ENCODE peak calls at places on chromosomes 13 and 19, in ten cellular contexts. M is K562, L is mesendoderm, E is GM23248, D is H9, G is fibroblast of lung, H is mammary epithelial cell, Y is mesenchymal stem cell, J is GM12878, R is astrocyte. V is an unnamed sample.

GRCh38 chr13:40666905-40667621 is 622 bp upstream of the FOXO1 start:
- DNase-seq in E (peak), L (peak), M (peak), J (no peak), R (no peak), G (no peak), D (no peak), H (no peak), Y (peak), V (peak)

GRCh38 chr13:106382569-106382968 is 152.9 kb downstream of the EFNB2 start:
- DNase-seq in L (peak), G (no peak), M (no peak), R (no peak), E (no peak), Y (no peak), J (no peak), D (no peak), H (no peak), V (no peak)

GRCh38 chr19:7575426-7576040 is 20.1 kb upstream of the CAMSAP3 start:
- DNase-seq in G (no peak), J (no peak), E (peak), Y (no peak), L (no peak), M (peak), R (no peak), D (no peak), H (peak), V (no peak)

GRCh38 chr19:1400281-1401137 is 833 bp downstream of the GAMT start:
- DNase-seq in J (no peak), R (no peak), Y (peak), H (no peak), E (peak), D (no peak), M (peak), L (no peak), G (no peak), V (peak)

GRCh38 chr13:98738213-98738612 is 14.3 kb downstream of the SLC15A1 start:
- DNase-seq in E (no peak), D (peak), H (no peak), G (no peak), R (no peak), J (no peak), M (no peak), Y (no peak), L (peak), V (no peak)

GRCh38 chr13:77136902-77137420 is 110.0 kb upstream of the FBXL3 start:
- DNase-seq in M (no peak), J (no peak), D (no peak), R (peak), L (peak), G (peak), E (peak), Y (peak), H (peak), V (peak)

GRCh38 chr13:85462792-85463425 is 336.3 kb downstream of the SLITRK6 start:
- DNase-seq in H (no peak), D (no peak), Y (no peak), M (no peak), G (no peak), E (no peak), R (no peak), L (no peak), J (no peak), V (peak)

GRCh38 chr19:39936622-39937021 is 2.2 kb upstream of the FCGBP start:
- DNase-seq in H (no peak), R (no peak), M (no peak), J (no peak), L (no peak), E (no peak), Y (no peak), G (no peak), D (no peak), V (no peak)

GRCh38 chr19:39031368-39032163 is 783 bp downstream of the FBXO27 start:
- DNase-seq in G (peak), E (peak), J (peak), R (peak), M (peak), L (peak), H (peak), D (peak), Y (peak), V (peak)

GRCh38 chr13:109389892-109390345 is 396.5 kb downstream of the IRS2 start:
- DNase-seq in Y (peak), E (peak), J (no peak), H (peak), L (no peak), R (no peak), D (no peak), G (peak), M (no peak), V (peak)

GRCh38 chr19:33193864-33194362 is at the start of gene LRP3:
- DNase-seq in M (peak), R (no peak), Y (peak), J (no peak), H (no peak), G (peak), E (peak), D (no peak), L (peak), V (peak)

GRCh38 chr13:74114202-74114601 is 20.0 kb downstream of the KLF12 start:
- DNase-seq in Y (no peak), L (no peak), D (no peak), J (no peak), M (no peak), E (peak), H (peak), G (peak), R (peak), V (peak)

GRCh38 chr19:13117772-13118423 is at the start of gene NACC1:
- DNase-seq in G (peak), E (peak), D (peak), Y (peak), J (no peak), R (peak), M (peak), L (peak), H (peak), V (peak)

GRCh38 chr13:54415753-54416366 is 1387.2 kb downstream of the OLFM4 start:
- DNase-seq in Y (no peak), E (no peak), G (no peak), R (no peak), J (no peak), D (peak), H (no peak), L (peak), M (no peak), V (no peak)

GRCh38 chr13:35349673-35350278 is 126.7 kb downstream of the MAB21L1 start:
- DNase-seq in D (no peak), E (no peak), L (peak), R (peak), Y (no peak), J (peak), G (peak), M (no peak), H (peak), V (no peak)

GRCh38 chr19:34676697-34677385 is at the start of gene SCGB2B2:
- DNase-seq in G (no peak), R (no peak), D (peak), Y (no peak), H (no peak), J (peak), E (no peak), L (no peak), M (no peak), V (no peak)

GRCh38 chr13:113958373-113958772 is 15.5 kb downstream of the C13orf46 start:
- DNase-seq in L (no peak), Y (no peak), J (no peak), D (no peak), G (no peak), H (no peak), E (no peak), R (no peak), M (no peak), V (no peak)

GRCh38 chr13:98473135-98473791 is 103.6 kb downstream of the STK24 start:
- DNase-seq in M (no peak), E (no peak), J (no peak), H (no peak), D (no peak), R (no peak), Y (no peak), G (no peak), L (no peak), V (no peak)

GRCh38 chr13:98405690-98406344 is 171.1 kb downstream of the STK24 start:
- DNase-seq in J (no peak), D (no peak), H (no peak), M (no peak), E (no peak), Y (no peak), L (no peak), R (no peak), G (no peak), V (no peak)

GRCh38 chr13:31909889-31910551 is 121.6 kb upstream of the FRY start:
- DNase-seq in Y (peak), D (no peak), G (peak), E (peak), H (peak), M (peak), R (peak), L (peak), J (peak), V (peak)

GRCh38 chr19:36111200-36111539 is 227 bp downstream of the OVOL3 start:
- DNase-seq in M (no peak), R (no peak), Y (no peak), H (no peak), J (no peak), L (no peak), G (no peak), D (no peak), E (no peak), V (no peak)

GRCh38 chr13:30618186-30618937 is 642 bp downstream of the USPL1 start:
- DNase-seq in H (peak), J (no peak), M (peak), L (no peak), R (no peak), D (no peak), Y (peak), G (peak), E (peak), V (peak)

GRCh38 chr19:45469132-45469834 is 1.5 kb downstream of the FOSB start:
- DNase-seq in M (peak), R (peak), H (peak), E (peak), L (peak), J (peak), D (peak), Y (peak), G (peak), V (peak)

DNA sequence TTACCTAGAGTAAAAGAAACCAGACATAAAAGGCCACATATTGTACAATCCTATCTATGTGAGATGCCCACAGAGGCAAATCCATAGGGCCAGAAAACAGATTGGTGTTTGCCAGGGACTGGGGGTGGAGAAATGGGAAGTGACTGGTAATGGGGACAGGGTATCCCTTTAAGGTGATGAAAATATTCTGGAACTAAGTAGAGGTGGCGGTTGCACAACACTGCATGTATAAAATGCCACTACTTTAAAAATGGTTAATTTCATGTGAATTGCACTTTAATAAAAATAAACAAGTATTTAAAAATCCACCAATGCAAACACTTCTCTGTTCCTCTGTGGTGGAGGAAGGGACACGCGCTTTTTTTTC is 41.5 kb upstream of the KLF2 start:
- DNase-seq in L (no peak), Y (no peak), H (no peak), D (no peak), R (no peak), M (no peak), G (no peak), J (no peak), E (no peak), V (peak)
- H3K9ac ChIP-seq in L (no peak), Y (peak), H (no peak), D (no peak), R (peak), M (no peak), G (peak), J (no peak), E (peak), V (peak)

GRCh38 chr19:48203227-48203793 is 32.8 kb downstream of the ZSWIM9 start:
- DNase-seq in G (no peak), Y (no peak), D (no peak), M (no peak), R (no peak), L (no peak), E (no peak), H (no peak), J (no peak), V (no peak)
- H3K9ac ChIP-seq in G (peak), Y (peak), D (peak), M (peak), R (peak), L (peak), E (peak), H (peak), J (peak), V (peak)

DNA sequence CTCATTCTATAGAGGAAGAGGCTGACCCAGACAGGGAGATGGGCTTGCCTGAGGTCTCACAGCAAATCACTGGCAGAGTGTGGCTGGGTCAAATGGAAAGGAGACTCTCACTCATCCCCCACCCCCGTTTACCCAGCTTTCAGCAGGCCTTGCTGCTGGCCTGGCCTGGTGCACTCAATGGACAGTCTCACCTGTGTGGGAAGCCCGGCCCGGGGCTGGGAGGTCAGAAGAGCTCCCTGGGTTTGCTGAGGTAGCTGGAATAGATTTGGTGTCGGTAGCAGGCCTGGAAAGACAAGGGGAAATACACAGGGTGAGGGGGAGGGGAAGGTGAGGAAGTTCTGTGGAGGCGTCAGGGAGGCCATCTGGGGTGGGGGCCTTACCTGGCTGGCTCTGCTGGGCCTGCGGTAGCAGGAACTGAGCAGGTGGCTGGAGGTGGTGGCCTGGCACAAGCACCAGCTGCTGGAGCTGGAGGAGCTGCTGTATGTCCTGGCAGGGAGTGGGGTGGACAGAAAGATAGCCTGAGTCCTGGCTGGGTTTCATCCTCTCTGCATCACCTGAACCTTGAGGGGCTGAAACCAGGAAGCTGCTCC is 23.5 kb downstream of the ZNF574 start:
- DNase-seq in G (no peak), D (no peak), M (no peak), H (no peak), R (no peak), J (no peak), E (no peak), Y (no peak), L (no peak), V (no peak)
- H3K9ac ChIP-seq in G (no peak), D (no peak), M (no peak), H (no peak), R (no peak), J (no peak), E (no peak), Y (no peak), L (no peak), V (no peak)

DNA sequence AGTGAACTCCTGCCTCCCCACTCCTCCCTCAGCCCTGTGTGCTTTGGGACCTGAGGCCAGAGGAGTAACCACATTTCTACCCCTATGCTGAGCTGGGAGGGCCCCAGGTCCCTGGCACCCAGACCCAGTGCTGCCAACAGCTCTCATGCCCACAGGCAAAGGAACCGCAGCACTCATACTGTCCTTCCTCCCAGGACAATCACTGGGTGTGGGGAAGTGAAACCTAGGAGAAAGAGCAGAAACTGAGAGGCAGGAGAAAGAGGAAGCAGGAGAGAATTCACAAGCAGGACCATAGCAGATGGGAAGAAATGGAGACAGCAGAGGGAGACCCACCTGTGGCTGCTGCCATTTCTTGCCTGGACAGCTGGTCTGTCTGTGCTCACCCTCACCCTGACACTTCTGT is 18.8 kb downstream of the CCDC97 start:
- DNase-seq in R (no peak), M (no peak), E (no peak), G (no peak), L (no peak), J (no peak), D (no peak), H (no peak), Y (no peak), V (no peak)
- H3K9ac ChIP-seq in R (peak), M (no peak), E (no peak), G (no peak), L (peak), J (no peak), D (no peak), H (no peak), Y (no peak), V (no peak)

GRCh38 chr13:45372189-45373115 is 31.5 kb upstream of the TPT1 start:
- DNase-seq in J (no peak), Y (no peak), D (no peak), E (no peak), L (no peak), G (no peak), M (no peak), H (no peak), R (no peak), V (peak)
- H3K9ac ChIP-seq in J (no peak), Y (no peak), D (no peak), E (no peak), L (no peak), G (no peak), M (no peak), H (no peak), R (no peak), V (no peak)

DNA sequence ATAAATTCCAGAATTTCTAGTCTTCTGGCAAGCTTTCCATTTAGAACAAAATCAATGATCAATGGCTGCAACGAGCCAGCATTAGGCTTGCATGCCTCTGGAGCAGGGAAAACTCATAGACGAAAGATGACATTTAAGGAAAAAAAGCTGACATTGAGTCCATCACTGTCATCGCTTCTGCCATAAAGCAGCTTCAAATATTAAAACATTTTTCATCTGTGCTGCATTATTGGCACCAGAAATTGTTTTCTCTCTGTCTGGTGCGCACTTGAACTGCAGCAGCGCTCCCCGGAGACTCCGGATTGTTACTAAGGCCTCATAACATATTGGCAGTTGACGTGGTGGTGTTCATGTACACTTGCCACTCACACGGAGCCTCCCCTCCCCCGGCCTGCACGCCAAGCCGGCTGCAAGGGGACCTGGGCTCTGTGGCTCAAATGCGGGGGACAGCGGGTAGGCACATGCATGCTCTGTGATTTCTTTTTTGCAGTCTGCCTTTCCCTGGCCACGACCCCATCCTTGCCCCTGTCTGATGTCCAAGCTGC is 203.3 kb downstream of the TSHZ3 start:
- DNase-seq in R (no peak), D (no peak), M (no peak), Y (no peak), G (no peak), J (no peak), H (no peak), E (no peak), L (no peak), V (no peak)
- H3K9ac ChIP-seq in R (no peak), D (no peak), M (no peak), Y (no peak), G (no peak), J (no peak), H (no peak), E (no peak), L (no peak), V (no peak)

GRCh38 chr19:50873056-50873455 is at the start of gene KLK2:
- DNase-seq in E (no peak), R (no peak), D (no peak), M (no peak), L (no peak), J (no peak), H (no peak), Y (no peak), G (no peak), V (no peak)
- H3K9ac ChIP-seq in E (no peak), R (no peak), D (no peak), M (no peak), L (no peak), J (no peak), H (no peak), Y (no peak), G (no peak), V (no peak)

GRCh38 chr13:48977973-48978372 is 2.3 kb downstream of the FNDC3A start:
- DNase-seq in G (peak), E (peak), R (peak), L (no peak), D (no peak), H (peak), J (no peak), Y (no peak), M (no peak), V (peak)

GRCh38 chr13:48978942-48979601 is 3.4 kb downstream of the FNDC3A start:
- DNase-seq in R (no peak), J (no peak), G (peak), D (no peak), Y (no peak), H (no peak), M (no peak), L (peak), E (peak), V (peak)

GRCh38 chr13:48975101-48975925 is at the start of gene FNDC3A:
- DNase-seq in D (peak), G (peak), M (peak), Y (peak), H (peak), E (peak), L (peak), J (no peak), R (peak), V (peak)

GRCh38 chr13:48975926-48976676 is 389 bp downstream of the FNDC3A start:
- DNase-seq in M (peak), E (peak), R (peak), Y (peak), H (peak), D (peak), J (no peak), G (peak), L (peak), V (peak)

GRCh38 chr13:48976677-48977625 is 1.2 kb downstream of the FNDC3A start:
- DNase-seq in D (no peak), R (peak), M (no peak), H (no peak), Y (peak), E (peak), G (no peak), J (no peak), L (no peak), V (peak)
- H3K9ac ChIP-seq in D (peak), R (peak), M (peak), H (peak), Y (peak), E (peak), G (peak), J (peak), L (peak), V (peak)

GRCh38 chr19:54893406-54893805 is 12.5 kb upstream of the NCR1 start:
- DNase-seq in M (no peak), E (no peak), R (no peak), L (peak), Y (no peak), J (no peak), D (peak), G (peak), H (no peak), V (no peak)
- H3K9ac ChIP-seq in M (no peak), E (no peak), R (no peak), L (no peak), Y (no peak), J (no peak), D (no peak), G (no peak), H (no peak), V (no peak)

V was measured in adipocyte.